ENCODE peak calls at places on chromosomes 6 and 20, in nine cellular contexts. D, Z, X, P, V, S, G, J and H are unnamed samples.
A peak's percentile ranks its signal among the peaks of the same experiment; 100 is the strongest.

GRCh38 chr6:84770521-84770920 is 6.1 kb upstream of the TBX18 start:
- DNase-seq in D (no peak), Z (no peak), X (no peak), P (no peak), V (no peak), S (no peak), G (no peak), J (no peak), H (peak; percentile 34)

GRCh38 chr6:103284835-103285234 is 1574.9 kb downstream of the HACE1 start:
- DNase-seq in D (no peak), Z (no peak), X (no peak), P (no peak), V (no peak), S (no peak), G (peak; percentile 0), J (no peak), H (no peak)

GRCh38 chr6:134168580-134169223 is 116.3 kb upstream of the SLC2A12 start:
- DNase-seq in D (no peak), Z (no peak), X (no peak), P (no peak), V (no peak), S (no peak), G (no peak), J (no peak), H (peak; percentile 40)

GRCh38 chr20:49615401-49616153 is 47.6 kb upstream of the PTGIS start:
- DNase-seq in D (peak; percentile 81), Z (peak; percentile 94), X (no peak), P (no peak), V (no peak), S (no peak), G (no peak), J (no peak), H (no peak)

GRCh38 chr20:47295921-47296426 is 60.5 kb downstream of the ZMYND8 start:
- DNase-seq in D (no peak), Z (peak; percentile 71), X (peak; percentile 87), P (no peak), V (no peak), S (peak; percentile 27), G (no peak), J (no peak), H (peak; percentile 81)

GRCh38 chr6:141313986-141314385 is 818.7 kb upstream of the GJE1 start:
- DNase-seq in D (no peak), Z (no peak), X (no peak), P (no peak), V (no peak), S (no peak), G (no peak), J (no peak), H (no peak)

GRCh38 chr6:49550413-49551125 is at the start of gene C6orf141:
- DNase-seq in D (no peak), Z (no peak), X (peak; percentile 86), P (no peak), V (peak; percentile 87), S (peak; percentile 79), G (peak; percentile 28), J (no peak), H (no peak)

GRCh38 chr6:118859517-118860064 is 34.4 kb upstream of the ASF1A start:
- DNase-seq in D (no peak), Z (no peak), X (no peak), P (no peak), V (no peak), S (no peak), G (no peak), J (no peak), H (no peak)

GRCh38 chr6:39102024-39102820 is 12.8 kb downstream of the SAYSD1 start:
- DNase-seq in D (peak; percentile 23), Z (no peak), X (peak; percentile 48), P (no peak), V (no peak), S (peak; percentile 51), G (no peak), J (no peak), H (peak; percentile 60)